ENCODE peak calls at places on chromosomes 11 and 22, in five cellular contexts. One of them, this sample, is unnamed.

GRCh38 chr11:93031386-93031785 is 61.9 kb downstream of the MTNR1B start:
- DNase-seq in AG04450: no peak
- DNase-seq in kidney: no peak
- DNase-seq in type B pancreatic cell: no peak
- DNase-seq in progenitor cell of endocrine pancreas: no peak
- DNase-seq in this sample: no peak

GRCh38 chr11:64686466-64687175 is 36.4 kb downstream of the NRXN2 start:
- DNase-seq in AG04450: no peak
- DNase-seq in progenitor cell of endocrine pancreas: no peak
- DNase-seq in kidney: no peak
- DNase-seq in type B pancreatic cell: no peak
- DNase-seq in this sample: no peak

GRCh38 chr11:113444469-113445122 is 30.6 kb downstream of the DRD2 start:
- DNase-seq in type B pancreatic cell: no peak
- DNase-seq in kidney: no peak
- DNase-seq in AG04450: no peak
- DNase-seq in progenitor cell of endocrine pancreas: no peak
- DNase-seq in this sample: no peak

GRCh38 chr11:130379276-130379675 is 49.1 kb downstream of the ADAMTS8 start:
- DNase-seq in progenitor cell of endocrine pancreas: no peak
- DNase-seq in type B pancreatic cell: no peak
- DNase-seq in AG04450: no peak
- DNase-seq in kidney: no peak
- DNase-seq in this sample: no peak

GRCh38 chr22:50536231-50536630 is 6.4 kb upstream of the TYMP start:
- DNase-seq in progenitor cell of endocrine pancreas: no peak
- DNase-seq in kidney: peak; percentile 4
- DNase-seq in type B pancreatic cell: no peak
- DNase-seq in AG04450: no peak
- DNase-seq in this sample: no peak

GRCh38 chr11:122979815-122980656 is 1.6 kb downstream of the BSX start:
- DNase-seq in type B pancreatic cell: no peak
- DNase-seq in progenitor cell of endocrine pancreas: no peak
- DNase-seq in AG04450: no peak
- DNase-seq in kidney: no peak
- DNase-seq in this sample: no peak

GRCh38 chr11:116180806-116181600 is 591.8 kb downstream of the BUD13 start:
- DNase-seq in progenitor cell of endocrine pancreas: no peak
- DNase-seq in type B pancreatic cell: no peak
- DNase-seq in AG04450: no peak
- DNase-seq in kidney: no peak
- DNase-seq in this sample: no peak

GRCh38 chr11:117875397-117876048 is 935 bp downstream of the FXYD6 start:
- DNase-seq in type B pancreatic cell: peak; percentile 63
- DNase-seq in progenitor cell of endocrine pancreas: no peak
- DNase-seq in kidney: peak; percentile 74
- DNase-seq in AG04450: no peak
- DNase-seq in this sample: no peak

GRCh38 chr11:3219281-3219892 is 774 bp upstream of the MRGPRG start:
- DNase-seq in type B pancreatic cell: no peak
- DNase-seq in kidney: peak; percentile 68
- DNase-seq in progenitor cell of endocrine pancreas: no peak
- DNase-seq in AG04450: no peak
- DNase-seq in this sample: no peak

GRCh38 chr11:100739636-100740035 is 52.5 kb downstream of the ARHGAP42 start:
- DNase-seq in type B pancreatic cell: no peak
- DNase-seq in AG04450: peak; percentile 78
- DNase-seq in kidney: no peak
- DNase-seq in progenitor cell of endocrine pancreas: no peak
- DNase-seq in this sample: no peak

DNA sequence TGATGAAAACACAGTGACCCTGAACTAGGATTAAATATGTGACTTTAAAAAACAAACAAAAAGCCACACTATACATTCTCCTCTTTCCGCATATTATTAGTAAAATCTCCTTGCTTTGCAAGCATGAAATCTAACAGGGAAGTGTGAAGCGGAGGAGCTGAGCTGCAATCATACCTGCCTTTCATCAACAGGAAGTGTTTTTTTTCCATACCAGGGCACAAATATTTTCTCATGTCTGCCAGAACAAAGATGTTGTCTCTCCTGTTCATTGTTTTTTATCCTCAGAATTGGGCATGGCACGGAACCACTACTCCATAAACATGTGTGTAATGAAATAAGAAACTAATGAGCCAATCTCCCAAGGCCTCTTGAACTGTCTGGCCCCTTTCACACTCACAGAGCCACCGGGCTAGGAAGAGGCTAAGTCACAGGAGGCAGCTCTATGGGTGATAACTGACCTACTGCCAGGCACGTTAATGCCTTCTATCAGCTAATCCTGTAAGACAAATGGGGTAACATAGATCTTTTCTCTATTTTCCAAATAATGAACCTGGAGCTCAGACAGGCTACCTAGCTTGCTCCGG is 124.5 kb downstream of the ETS1 start:
- DNase-seq in kidney: no peak
- DNase-seq in type B pancreatic cell: no peak
- DNase-seq in AG04450: no peak
- DNase-seq in progenitor cell of endocrine pancreas: no peak
- DNase-seq in this sample: no peak
- TF ChIP-seq CTCF in kidney: no peak
- TF ChIP-seq CTCF in type B pancreatic cell: no peak
- TF ChIP-seq CTCF in AG04450: no peak
- TF ChIP-seq CTCF in progenitor cell of endocrine pancreas: no peak
- TF ChIP-seq CTCF in this sample: no peak

GRCh38 chr11:26229270-26229669 is 102.7 kb upstream of the ANO3 start:
- DNase-seq in progenitor cell of endocrine pancreas: no peak
- DNase-seq in type B pancreatic cell: no peak
- DNase-seq in AG04450: peak; percentile 72
- DNase-seq in kidney: no peak
- DNase-seq in this sample: no peak

GRCh38 chr11:26227883-26228502 is 103.9 kb upstream of the ANO3 start:
- DNase-seq in AG04450: no peak
- DNase-seq in type B pancreatic cell: no peak
- DNase-seq in progenitor cell of endocrine pancreas: no peak
- DNase-seq in kidney: no peak
- DNase-seq in this sample: no peak

GRCh38 chr11:26225643-26226042 is 106.3 kb upstream of the ANO3 start:
- DNase-seq in progenitor cell of endocrine pancreas: no peak
- DNase-seq in AG04450: no peak
- DNase-seq in type B pancreatic cell: no peak
- DNase-seq in kidney: no peak
- DNase-seq in this sample: no peak

GRCh38 chr11:26228778-26229177 is 103.2 kb upstream of the ANO3 start:
- DNase-seq in progenitor cell of endocrine pancreas: no peak
- DNase-seq in AG04450: no peak
- DNase-seq in type B pancreatic cell: no peak
- DNase-seq in kidney: no peak
- DNase-seq in this sample: no peak

GRCh38 chr11:26227311-26227710 is 104.6 kb upstream of the ANO3 start:
- DNase-seq in type B pancreatic cell: no peak
- DNase-seq in AG04450: peak; percentile 71
- DNase-seq in progenitor cell of endocrine pancreas: no peak
- DNase-seq in kidney: no peak
- DNase-seq in this sample: peak; percentile 24
- TF ChIP-seq CTCF in type B pancreatic cell: peak; percentile 66
- TF ChIP-seq CTCF in AG04450: peak; percentile 58
- TF ChIP-seq CTCF in progenitor cell of endocrine pancreas: peak; percentile 57
- TF ChIP-seq CTCF in kidney: peak; percentile 45
- TF ChIP-seq CTCF in this sample: peak; percentile 49

GRCh38 chr11:31236052-31236652 is 133.4 kb downstream of the DCDC1 start:
- DNase-seq in AG04450: no peak
- DNase-seq in progenitor cell of endocrine pancreas: no peak
- DNase-seq in type B pancreatic cell: no peak
- DNase-seq in kidney: no peak
- DNase-seq in this sample: no peak

GRCh38 chr11:31237819-31238771 is 131.4 kb downstream of the DCDC1 start:
- DNase-seq in AG04450: no peak
- DNase-seq in kidney: no peak
- DNase-seq in progenitor cell of endocrine pancreas: no peak
- DNase-seq in type B pancreatic cell: no peak
- DNase-seq in this sample: no peak

GRCh38 chr11:31233425-31233824 is 136.1 kb downstream of the DCDC1 start:
- DNase-seq in AG04450: no peak
- DNase-seq in progenitor cell of endocrine pancreas: no peak
- DNase-seq in type B pancreatic cell: no peak
- DNase-seq in kidney: no peak
- DNase-seq in this sample: no peak
- TF ChIP-seq CTCF in AG04450: no peak
- TF ChIP-seq CTCF in progenitor cell of endocrine pancreas: peak; percentile 43
- TF ChIP-seq CTCF in type B pancreatic cell: peak; percentile 69
- TF ChIP-seq CTCF in kidney: no peak
- TF ChIP-seq CTCF in this sample: no peak

GRCh38 chr22:44460287-44461082 is 37.5 kb downstream of the RTL6 start:
- DNase-seq in type B pancreatic cell: no peak
- DNase-seq in AG04450: no peak
- DNase-seq in kidney: no peak
- DNase-seq in progenitor cell of endocrine pancreas: no peak
- DNase-seq in this sample: no peak
- TF ChIP-seq CTCF in type B pancreatic cell: no peak
- TF ChIP-seq CTCF in AG04450: peak; percentile 17
- TF ChIP-seq CTCF in kidney: no peak
- TF ChIP-seq CTCF in progenitor cell of endocrine pancreas: no peak
- TF ChIP-seq CTCF in this sample: no peak

GRCh38 chr11:72758304-72758689 is 6.1 kb upstream of the ARAP1 start:
- DNase-seq in progenitor cell of endocrine pancreas: no peak
- DNase-seq in kidney: peak; percentile 46
- DNase-seq in AG04450: no peak
- DNase-seq in type B pancreatic cell: no peak
- DNase-seq in this sample: no peak

GRCh38 chr11:72760543-72761400 is 8.6 kb upstream of the ARAP1 start:
- DNase-seq in AG04450: no peak
- DNase-seq in kidney: no peak
- DNase-seq in type B pancreatic cell: no peak
- DNase-seq in progenitor cell of endocrine pancreas: no peak
- DNase-seq in this sample: no peak

GRCh38 chr11:72762641-72763304 is 10.6 kb upstream of the ARAP1 start:
- DNase-seq in progenitor cell of endocrine pancreas: no peak
- DNase-seq in kidney: no peak
- DNase-seq in type B pancreatic cell: no peak
- DNase-seq in AG04450: no peak
- DNase-seq in this sample: peak; percentile 67

GRCh38 chr11:72758690-72759389 is 6.6 kb upstream of the ARAP1 start:
- DNase-seq in progenitor cell of endocrine pancreas: no peak
- DNase-seq in kidney: peak; percentile 90
- DNase-seq in AG04450: peak; percentile 82
- DNase-seq in type B pancreatic cell: no peak
- DNase-seq in this sample: no peak

DNA sequence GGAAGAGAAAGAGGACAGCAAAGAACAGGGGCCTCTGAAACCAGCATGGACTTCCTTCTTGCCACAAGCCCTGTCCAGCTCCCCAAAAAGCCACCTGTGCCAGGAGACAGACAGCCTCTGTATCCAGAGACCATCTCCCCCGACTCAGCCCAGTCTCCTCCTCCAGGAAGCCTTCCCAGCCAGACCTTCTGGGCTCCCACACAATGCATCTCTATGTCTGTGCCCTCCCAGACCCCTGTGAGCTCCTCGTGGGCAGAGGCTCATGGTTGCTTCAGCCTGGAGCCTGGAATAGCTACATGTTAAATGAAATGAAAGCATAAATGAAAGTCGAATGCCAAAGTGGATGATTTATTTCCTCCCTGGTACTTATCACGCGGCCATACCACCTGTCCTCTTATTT is 7.3 kb upstream of the ARAP1 start:
- DNase-seq in AG04450: no peak
- DNase-seq in type B pancreatic cell: no peak
- DNase-seq in kidney: peak; percentile 40
- DNase-seq in progenitor cell of endocrine pancreas: no peak
- DNase-seq in this sample: no peak
- TF ChIP-seq CTCF in AG04450: no peak
- TF ChIP-seq CTCF in type B pancreatic cell: no peak
- TF ChIP-seq CTCF in kidney: no peak
- TF ChIP-seq CTCF in progenitor cell of endocrine pancreas: no peak
- TF ChIP-seq CTCF in this sample: no peak

GRCh38 chr11:40924915-40925314 is 534.5 kb downstream of the LRRC4C start:
- DNase-seq in type B pancreatic cell: no peak
- DNase-seq in kidney: no peak
- DNase-seq in AG04450: no peak
- DNase-seq in progenitor cell of endocrine pancreas: no peak
- DNase-seq in this sample: no peak
- TF ChIP-seq CTCF in type B pancreatic cell: no peak
- TF ChIP-seq CTCF in kidney: no peak
- TF ChIP-seq CTCF in AG04450: no peak
- TF ChIP-seq CTCF in progenitor cell of endocrine pancreas: no peak
- TF ChIP-seq CTCF in this sample: no peak

This sample was measured in GM10248.